ENCODE peak calls at places on chromosomes 12 and 14, in six cellular contexts. One of them, this sample, is unnamed.

GRCh38 chr12:4824415-4824814 is 85.3 kb upstream of the KCNA1 start:
- DNase-seq in CD4-positive, CD25-positive, alpha-beta regulatory T cell: no peak
- DNase-seq in GM04503: peak; percentile 20
- DNase-seq in NCI-H1417: no peak
- DNase-seq in left colon: no peak
- DNase-seq in iris pigment epithelial cell: peak; percentile 59
- DNase-seq in this sample: no peak

GRCh38 chr14:61561657-61562276 is 133.5 kb upstream of the HIF1A start:
- DNase-seq in CD4-positive, CD25-positive, alpha-beta regulatory T cell: no peak
- DNase-seq in GM04503: peak; percentile 99
- DNase-seq in NCI-H1417: peak; percentile 17
- DNase-seq in left colon: peak; percentile 68
- DNase-seq in iris pigment epithelial cell: peak; percentile 98
- DNase-seq in this sample: no peak

GRCh38 chr12:70418101-70418500 is 52.0 kb downstream of the KCNMB4 start:
- DNase-seq in CD4-positive, CD25-positive, alpha-beta regulatory T cell: no peak
- DNase-seq in GM04503: no peak
- DNase-seq in NCI-H1417: no peak
- DNase-seq in left colon: no peak
- DNase-seq in iris pigment epithelial cell: no peak
- DNase-seq in this sample: no peak

GRCh38 chr12:14554281-14555008 is 13.2 kb downstream of the PLBD1 start:
- DNase-seq in CD4-positive, CD25-positive, alpha-beta regulatory T cell: no peak
- DNase-seq in GM04503: no peak
- DNase-seq in NCI-H1417: no peak
- DNase-seq in left colon: peak; percentile 97
- DNase-seq in iris pigment epithelial cell: peak; percentile 1
- DNase-seq in this sample: peak; percentile 89

GRCh38 chr12:117707861-117708260 is 260.9 kb downstream of the KSR2 start:
- DNase-seq in CD4-positive, CD25-positive, alpha-beta regulatory T cell: no peak
- DNase-seq in GM04503: no peak
- DNase-seq in NCI-H1417: no peak
- DNase-seq in left colon: no peak
- DNase-seq in iris pigment epithelial cell: no peak
- DNase-seq in this sample: no peak

GRCh38 chr12:123131879-123132402 is 18.9 kb downstream of the PITPNM2 start:
- DNase-seq in CD4-positive, CD25-positive, alpha-beta regulatory T cell: peak; percentile 43
- DNase-seq in GM04503: no peak
- DNase-seq in NCI-H1417: peak; percentile 99
- DNase-seq in left colon: peak; percentile 62
- DNase-seq in iris pigment epithelial cell: no peak
- DNase-seq in this sample: no peak

GRCh38 chr12:77189463-77189862 is 124.1 kb upstream of the E2F7 start:
- DNase-seq in CD4-positive, CD25-positive, alpha-beta regulatory T cell: no peak
- DNase-seq in GM04503: peak; percentile 56
- DNase-seq in NCI-H1417: peak; percentile 15
- DNase-seq in left colon: no peak
- DNase-seq in iris pigment epithelial cell: peak; percentile 75
- DNase-seq in this sample: no peak

GRCh38 chr14:51849095-51849494 is 11.3 kb upstream of the GNG2 start:
- DNase-seq in CD4-positive, CD25-positive, alpha-beta regulatory T cell: no peak
- DNase-seq in GM04503: no peak
- DNase-seq in NCI-H1417: no peak
- DNase-seq in left colon: no peak
- DNase-seq in iris pigment epithelial cell: no peak
- DNase-seq in this sample: no peak

GRCh38 chr14:68564826-68565760 is 227.8 kb downstream of the ZFP36L1 start:
- DNase-seq in CD4-positive, CD25-positive, alpha-beta regulatory T cell: no peak
- DNase-seq in GM04503: no peak
- DNase-seq in NCI-H1417: no peak
- DNase-seq in left colon: no peak
- DNase-seq in iris pigment epithelial cell: no peak
- DNase-seq in this sample: no peak

GRCh38 chr14:61659582-61659981 is 35.7 kb upstream of the HIF1A start:
- DNase-seq in CD4-positive, CD25-positive, alpha-beta regulatory T cell: no peak
- DNase-seq in GM04503: no peak
- DNase-seq in NCI-H1417: no peak
- DNase-seq in left colon: no peak
- DNase-seq in iris pigment epithelial cell: peak; percentile 67
- DNase-seq in this sample: no peak

GRCh38 chr12:113777751-113778150 is 188.4 kb downstream of the RBM19 start:
- DNase-seq in CD4-positive, CD25-positive, alpha-beta regulatory T cell: no peak
- DNase-seq in GM04503: no peak
- DNase-seq in NCI-H1417: no peak
- DNase-seq in left colon: no peak
- DNase-seq in iris pigment epithelial cell: no peak
- DNase-seq in this sample: no peak